ENCODE peak calls at places on chromosomes 6 and 20, in eight cellular contexts. G is brain microvascular endothelial cell; Y is tibial nerve; V is hepatocyte; H is CD4-positive, alpha-beta T cell; Q is pancreas; X is psoas muscle; S is right atrium auricular region. A is an unnamed sample.

GRCh38 chr6:44049163-44049988 is 77.9 kb downstream of the MRPL14 start:
- DNase-seq in S (no peak), H (no peak), G (no peak), V (no peak), X (no peak), Y (no peak), Q (no peak), A (no peak)

GRCh38 chr6:37560737-37561103 is 61.0 kb upstream of the CCDC167 start:
- DNase-seq in Q (no peak), S (no peak), V (no peak), H (no peak), G (no peak), X (no peak), Y (no peak), A (no peak)

GRCh38 chr6:88548891-88549505 is 382.9 kb upstream of the CNR1 start:
- DNase-seq in G (no peak), Y (no peak), Q (no peak), S (no peak), H (no peak), V (no peak), X (no peak), A (no peak)

GRCh38 chr6:157235600-157236039 is 87.7 kb downstream of the TMEM242 start:
- DNase-seq in G (peak; percentile 37), Q (peak; percentile 57), Y (peak; percentile 50), X (peak; percentile 83), V (peak; percentile 78), S (peak; percentile 75), H (peak; percentile 48), A (peak; percentile 58)

GRCh38 chr20:7851031-7851490 is 89.2 kb downstream of the HAO1 start:
- DNase-seq in V (no peak), X (no peak), G (no peak), S (no peak), Q (no peak), H (no peak), Y (no peak), A (no peak)

GRCh38 chr6:41548098-41548840 is 2.1 kb downstream of the FOXP4 start:
- DNase-seq in H (no peak), G (no peak), X (peak; percentile 53), S (no peak), V (peak; percentile 65), Y (no peak), Q (no peak), A (no peak)

GRCh38 chr6:147106759-147107401 is 97.3 kb upstream of the STXBP5 start:
- DNase-seq in Q (no peak), G (peak; percentile 47), H (no peak), V (peak; percentile 8), X (no peak), Y (no peak), S (no peak), A (no peak)

GRCh38 chr6:156780117-156780641 is 3.0 kb downstream of the ARID1B start:
- DNase-seq in G (peak; percentile 95), V (peak; percentile 80), Q (peak; percentile 50), X (no peak), H (peak; percentile 23), Y (peak; percentile 67), S (no peak), A (no peak)

GRCh38 chr6:158205220-158205944 is 37.2 kb downstream of the GTF2H5 start:
- DNase-seq in Q (peak; percentile 53), X (no peak), G (no peak), S (no peak), Y (no peak), H (no peak), V (peak; percentile 67), A (no peak)

GRCh38 chr6:16488813-16489212 is 250.4 kb downstream of the GMPR start:
- DNase-seq in X (no peak), H (no peak), G (no peak), V (no peak), S (no peak), Q (no peak), Y (no peak), A (no peak)

GRCh38 chr6:16487953-16488674 is 249.7 kb downstream of the GMPR start:
- DNase-seq in X (no peak), H (no peak), Y (no peak), V (no peak), S (no peak), G (no peak), Q (no peak), A (no peak)

GRCh38 chr6:16483315-16483875 is 245.0 kb downstream of the GMPR start:
- DNase-seq in Q (no peak), G (no peak), X (no peak), S (no peak), H (no peak), Y (no peak), V (no peak), A (no peak)

GRCh38 chr6:16482702-16483314 is 244.4 kb downstream of the GMPR start:
- DNase-seq in S (no peak), X (no peak), H (no peak), Y (no peak), Q (no peak), V (no peak), G (no peak), A (no peak)

GRCh38 chr6:16486661-16487060 is 248.3 kb downstream of the GMPR start:
- DNase-seq in H (no peak), Y (no peak), S (no peak), V (no peak), X (no peak), Q (no peak), G (no peak), A (no peak)
- H3K27ac ChIP-seq in H (no peak overlapping the region), Y (no peak overlapping the region), S (no peak overlapping the region), V (no peak overlapping the region), X (no peak overlapping the region), Q (no peak overlapping the region), G (no peak overlapping the region), A (no peak overlapping the region)

GRCh38 chr20:42577193-42577592 is 612.5 kb downstream of the PTPRT start:
- DNase-seq in Y (no peak), S (no peak), Q (no peak), X (no peak), H (no peak), G (no peak), V (no peak), A (no peak)
- TF ChIP-seq CTCF in Y (no peak), S (no peak), Q (no peak), X (no peak), H (no peak), G (no peak), V (no peak), A (no peak)

DNA sequence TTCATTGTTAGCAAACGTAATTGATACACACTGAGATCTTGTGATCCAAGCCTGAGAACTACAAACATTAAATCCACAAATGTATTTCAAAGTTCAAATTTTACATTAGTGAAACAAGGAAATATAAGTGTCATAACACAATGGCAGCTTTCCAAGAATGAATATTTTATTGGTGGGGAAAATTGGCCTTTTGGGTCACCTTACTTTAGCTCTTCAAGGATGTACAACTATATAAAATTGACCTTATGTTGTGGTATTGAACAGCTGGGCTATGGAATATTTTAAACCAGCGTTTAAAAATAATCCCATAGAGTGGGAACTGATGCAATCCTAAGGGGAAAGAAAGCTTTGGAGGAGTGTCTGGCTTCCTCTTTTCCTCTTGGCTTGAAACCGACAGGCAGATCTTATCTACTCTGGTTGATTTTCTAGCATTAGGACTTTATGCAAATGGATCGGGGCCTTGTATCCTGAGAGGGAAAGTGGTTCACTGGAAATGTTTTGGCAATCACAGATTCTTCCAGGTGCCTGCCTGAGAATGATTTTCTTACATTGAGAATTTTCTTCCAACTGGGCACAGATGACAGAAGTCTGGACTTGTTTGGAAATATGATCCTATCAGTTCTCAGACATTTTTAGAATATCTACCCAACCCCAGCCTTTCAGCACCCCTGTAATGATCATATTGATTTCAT is 184.8 kb upstream of the ECI2 start:
- DNase-seq in X (no peak), V (no peak), S (no peak), Y (no peak), Q (no peak), G (peak; percentile 53), H (no peak), A (peak; percentile 48)
- H3K27ac ChIP-seq in X (peak overlapping the region; percentile 30), V (peak overlapping the region; percentile 31), S (peak overlapping the region; percentile 47), Y (no peak overlapping the region), Q (no peak overlapping the region), G (peak overlapping the region; percentile 82), H (no peak overlapping the region), A (peak overlapping the region; percentile 54)

GRCh38 chr6:90286884-90287488 is 9.7 kb downstream of the BACH2 start:
- DNase-seq in Y (no peak), V (peak; percentile 42), Q (no peak), G (peak; percentile 41), S (no peak), X (no peak), H (peak; percentile 34), A (no peak)
- TF ChIP-seq CTCF in Y (peak; percentile 16), V (peak; percentile 53), Q (peak; percentile 19), G (peak; percentile 90), S (no peak), X (peak; percentile 59), H (peak; percentile 72), A (peak; percentile 9)

DNA sequence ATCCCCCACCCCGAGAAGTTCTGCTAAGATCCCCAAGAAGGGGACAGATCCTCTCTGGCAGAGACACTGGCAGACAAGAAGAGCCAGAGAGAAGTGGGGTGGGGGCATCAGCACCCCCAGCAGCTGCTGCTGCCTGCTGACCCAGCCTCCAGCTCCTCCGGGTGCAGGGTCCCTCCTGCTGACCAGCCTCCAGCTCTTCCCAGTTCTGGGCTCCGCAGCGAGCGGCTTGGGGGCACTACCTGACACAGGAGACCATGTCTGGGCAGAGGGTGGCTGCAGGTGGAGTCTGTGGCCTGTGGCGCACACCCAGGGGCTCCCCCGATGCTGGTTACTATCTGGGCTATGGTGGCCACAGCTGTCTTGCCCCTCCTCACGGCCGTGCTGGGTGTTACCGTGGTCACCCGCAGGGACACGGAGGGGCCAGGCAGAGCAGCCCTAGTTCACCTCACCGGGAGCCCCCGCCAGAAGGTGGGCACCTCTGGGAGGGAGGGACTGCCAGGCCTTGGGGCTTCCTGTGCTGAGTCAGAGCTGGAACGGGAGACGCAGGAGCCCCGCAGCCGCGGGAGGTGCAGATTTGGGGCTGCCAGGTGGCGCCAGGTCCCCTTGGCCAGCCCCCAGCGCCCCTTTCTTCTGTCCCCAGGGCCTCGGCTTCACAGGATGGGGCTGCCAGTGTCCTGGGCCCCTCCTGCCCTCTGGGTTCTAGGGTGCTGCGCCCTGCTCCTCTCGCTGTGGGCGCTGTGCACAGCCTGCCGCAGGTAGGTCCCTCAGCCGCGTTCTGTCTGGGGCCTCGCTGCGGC is 627 bp downstream of the LIME1 start:
- DNase-seq in S (no peak), Q (peak; percentile 33), X (peak; percentile 60), Y (no peak), H (peak; percentile 61), V (peak; percentile 37), G (no peak), A (no peak)
- H3K27ac ChIP-seq in S (no peak overlapping the region), Q (no peak overlapping the region), X (no peak overlapping the region), Y (no peak overlapping the region), H (peak overlapping the region; percentile 83), V (no peak overlapping the region), G (no peak overlapping the region), A (no peak overlapping the region)

DNA sequence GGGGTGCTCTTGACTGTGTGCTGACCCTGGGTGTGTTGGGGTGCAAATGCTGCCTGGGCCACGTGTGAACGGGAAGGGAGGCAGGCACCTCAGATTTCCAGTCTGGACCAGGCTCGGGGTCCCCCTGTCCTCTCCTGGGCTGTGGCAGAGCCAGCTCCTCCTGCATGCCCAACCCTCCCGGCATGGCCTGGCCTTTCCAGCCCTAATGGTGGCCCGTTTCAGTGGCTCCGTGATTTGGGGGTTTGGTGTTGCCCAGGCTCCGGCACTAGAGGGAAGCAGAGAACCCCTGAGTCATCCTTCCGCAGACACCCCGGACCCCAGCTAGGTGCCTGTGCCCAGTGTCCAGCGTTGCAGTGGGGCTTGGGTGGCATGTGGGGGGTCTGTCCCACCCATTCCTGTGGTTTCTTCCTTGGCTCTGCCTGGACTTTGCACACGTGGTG is 9.1 kb downstream of the RBM38 start:
- DNase-seq in X (peak; percentile 58), Y (no peak), G (no peak), V (no peak), H (no peak), S (no peak), Q (no peak), A (no peak)
- TF ChIP-seq CTCF in X (no peak), Y (no peak), G (peak; percentile 23), V (no peak), H (peak; percentile 20), S (no peak), Q (no peak), A (no peak)